ENCODE peak calls at places on chromosomes 11 and 22, in six cellular contexts. F, E, N, Q, V and O are unnamed samples.
A peak's percentile ranks its signal among the peaks of the same experiment; 100 is the strongest.

GRCh38 chr11:65435981-65436411 is 13.4 kb downstream of the NEAT1 start:
- DNase-seq in F (no peak), E (no peak), N (no peak), Q (peak; percentile 36), V (no peak), O (peak; percentile 49)

GRCh38 chr11:17578296-17578695 is 31.2 kb downstream of the OTOG start:
- DNase-seq in F (no peak), E (no peak), N (no peak), Q (no peak), V (no peak), O (peak; percentile 2)

GRCh38 chr11:62911137-62912130 is 9.7 kb downstream of the CHRM1 start:
- DNase-seq in F (no peak), E (no peak), N (no peak), Q (no peak), V (no peak), O (no peak)

GRCh38 chr11:108588287-108588686 is 5.3 kb downstream of the EXPH5 start:
- DNase-seq in F (no peak), E (no peak), N (no peak), Q (no peak), V (no peak), O (no peak)

GRCh38 chr11:116580828-116581227 is 192.0 kb downstream of the BUD13 start:
- DNase-seq in F (no peak), E (peak; percentile 87), N (peak; percentile 95), Q (no peak), V (no peak), O (no peak)

GRCh38 chr22:39724857-39725256 is 154.3 kb downstream of the CACNA1I start:
- DNase-seq in F (no peak), E (no peak), N (no peak), Q (no peak), V (no peak), O (no peak)

GRCh38 chr11:82969811-82970210 is 68.3 kb downstream of the DDIAS start:
- DNase-seq in F (no peak), E (no peak), N (no peak), Q (no peak), V (no peak), O (no peak)

GRCh38 chr11:101127699-101128570 is 1.7 kb downstream of the PGR start:
- DNase-seq in F (peak; percentile 35), E (peak; percentile 46), N (peak; percentile 67), Q (no peak), V (no peak), O (peak; percentile 26)

GRCh38 chr11:130089669-130090063 is 20.0 kb downstream of the APLP2 start:
- DNase-seq in F (no peak), E (no peak), N (no peak), Q (no peak), V (no peak), O (no peak)

GRCh38 chr22:30876925-30877553 is 91.5 kb downstream of the MORC2 start:
- DNase-seq in F (no peak), E (no peak), N (no peak), Q (no peak), V (no peak), O (no peak)

GRCh38 chr22:32617271-32617670 is 142.7 kb downstream of the FBXO7 start:
- DNase-seq in F (no peak), E (no peak), N (no peak), Q (peak; percentile 17), V (no peak), O (no peak)

GRCh38 chr11:124086447-124086846 is 28.8 kb upstream of the VWA5A start:
- DNase-seq in F (no peak), E (peak; percentile 26), N (peak; percentile 45), Q (no peak), V (no peak), O (no peak)

GRCh38 chr11:124070906-124071621 is 29.9 kb upstream of the OR10G7 start:
- DNase-seq in F (peak; percentile 49), E (peak; percentile 79), N (peak; percentile 64), Q (no peak), V (peak; percentile 23), O (peak; percentile 61)

GRCh38 chr11:97657852-97658251 is 1268.0 kb downstream of the JRKL start:
- DNase-seq in F (no peak), E (no peak), N (no peak), Q (no peak), V (no peak), O (no peak)

GRCh38 chr22:37111156-37111717 is 1.7 kb upstream of the TMPRSS6 start:
- DNase-seq in F (no peak), E (no peak), N (no peak), Q (no peak), V (no peak), O (no peak)

GRCh38 chr11:86119062-86119461 is 50.2 kb upstream of the PICALM start:
- DNase-seq in F (no peak), E (no peak), N (no peak), Q (no peak), V (no peak), O (no peak)

GRCh38 chr11:110130642-110131238 is 37.5 kb downstream of the ZC3H12C start:
- DNase-seq in F (no peak), E (peak; percentile 82), N (no peak), Q (no peak), V (no peak), O (no peak)

GRCh38 chr11:117870176-117870952 is 6.1 kb downstream of the FXYD6 start:
- DNase-seq in F (no peak), E (no peak), N (peak; percentile 81), Q (no peak), V (no peak), O (no peak)

GRCh38 chr22:19819911-19820879 is 34.5 kb downstream of the GNB1L start:
- DNase-seq in F (no peak), E (no peak), N (peak; percentile 53), Q (no peak), V (no peak), O (peak; percentile 17)

GRCh38 chr11:9535189-9535781 is 38.2 kb upstream of the WEE1 start:
- DNase-seq in F (peak; percentile 75), E (peak; percentile 88), N (peak; percentile 77), Q (peak; percentile 74), V (peak; percentile 58), O (peak; percentile 70)

GRCh38 chr11:42631223-42631843 is 680.5 kb upstream of the API5 start:
- DNase-seq in F (peak; percentile 7), E (peak; percentile 56), N (peak; percentile 17), Q (no peak), V (no peak), O (no peak)

GRCh38 chr11:122601131-122602125 is 54.1 kb upstream of the UBASH3B start:
- DNase-seq in F (no peak), E (peak; percentile 51), N (no peak), Q (no peak), V (no peak), O (no peak)

GRCh38 chr11:2128102-2128511 is 11.1 kb downstream of the IGF2 start:
- DNase-seq in F (no peak), E (no peak), N (no peak), Q (no peak), V (no peak), O (no peak)

GRCh38 chr11:44559207-44559943 is 6.1 kb upstream of the CD82 start:
- DNase-seq in F (no peak), E (peak; percentile 76), N (peak; percentile 54), Q (no peak), V (no peak), O (no peak)

GRCh38 chr11:13940611-13941256 is 21.8 kb upstream of the SPON1 start:
- DNase-seq in F (no peak), E (no peak), N (no peak), Q (no peak), V (peak; percentile 64), O (no peak)

GRCh38 chr22:47056776-47057470 is 294.5 kb downstream of the TBC1D22A start:
- DNase-seq in F (no peak), E (no peak), N (no peak), Q (no peak), V (no peak), O (no peak)

DNA sequence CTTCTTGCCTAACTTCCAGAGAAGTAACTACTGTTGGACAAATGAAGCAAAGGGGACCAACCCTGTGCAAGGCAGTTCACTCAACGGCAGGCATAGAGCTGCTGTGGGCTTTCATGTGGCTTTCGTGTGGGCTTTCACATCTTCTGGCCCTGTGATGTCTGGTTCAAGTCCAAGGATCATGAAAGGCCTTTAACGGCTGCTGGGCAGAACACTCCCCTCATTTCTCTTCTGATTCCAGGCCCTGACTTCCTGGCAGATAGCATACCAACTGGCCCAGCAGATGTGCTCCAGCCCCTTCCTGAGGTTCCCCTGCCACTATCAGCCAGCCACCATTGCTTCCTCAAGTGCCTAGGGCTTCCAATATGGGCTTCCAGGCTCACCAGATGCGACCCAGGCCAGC is 28.7 kb upstream of the CTR9 start:
- DNase-seq in F (no peak), E (no peak), N (no peak), Q (no peak), V (no peak), O (no peak)
- H3K27me3 ChIP-seq in F (no peaks in the 10 kb centered on the region), E (no peaks in the 10 kb centered on the region), N (no peaks in the 10 kb centered on the region), Q (no peaks in the 10 kb centered on the region), V (no peaks in the 10 kb centered on the region), O (no peaks in the 10 kb centered on the region)

DNA sequence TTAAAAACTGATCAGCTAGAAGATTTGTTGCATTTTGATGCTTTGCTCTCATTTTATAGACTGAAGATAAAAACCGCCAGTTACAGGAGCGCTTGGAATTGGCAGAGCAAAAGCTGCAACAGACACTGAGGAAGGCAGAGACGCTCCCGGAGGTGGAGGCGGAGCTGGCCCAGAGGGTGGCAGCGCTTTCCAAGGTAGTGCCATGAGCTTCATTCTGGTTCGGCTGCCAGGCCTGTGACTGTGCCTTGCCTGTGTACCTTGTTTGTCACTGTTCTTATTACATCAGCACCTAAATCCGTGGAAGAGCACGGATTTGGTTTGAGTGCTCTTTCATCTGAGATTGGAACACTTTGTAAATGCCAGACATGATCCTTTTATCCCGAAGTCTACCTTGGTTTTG is 61.4 kb downstream of the PPFIA1 start:
- DNase-seq in F (no peak), E (no peak), N (no peak), Q (peak; percentile 53), V (no peak), O (no peak)
- H3K36me3 ChIP-seq in F (peaks cover 89% of the 10 kb centered on the region), E (peaks cover 29% of the 10 kb centered on the region), N (peaks cover 45% of the 10 kb centered on the region), Q (peaks cover 5% of the 10 kb centered on the region), V (peaks cover 57% of the 10 kb centered on the region), O (peaks cover 58% of the 10 kb centered on the region)

GRCh38 chr22:50092342-50092741 is 2.5 kb downstream of the MOV10L1 start:
- DNase-seq in F (no peak), E (no peak), N (no peak), Q (no peak), V (no peak), O (no peak)
- H3K27me3 ChIP-seq in F (no peaks in the 10 kb centered on the region), E (no peaks in the 10 kb centered on the region), N (no peaks in the 10 kb centered on the region), Q (no peaks in the 10 kb centered on the region), V (no peaks in the 10 kb centered on the region), O (no peaks in the 10 kb centered on the region)

GRCh38 chr11:73284106-73284505 is 12.0 kb downstream of the P2RY6 start:
- DNase-seq in F (no peak), E (no peak), N (no peak), Q (no peak), V (no peak), O (no peak)

GRCh38 chr11:73283316-73284035 is 11.3 kb downstream of the P2RY6 start:
- DNase-seq in F (no peak), E (no peak), N (no peak), Q (no peak), V (no peak), O (no peak)

GRCh38 chr11:73281201-73281741 is 9.1 kb downstream of the P2RY6 start:
- DNase-seq in F (no peak), E (no peak), N (no peak), Q (no peak), V (no peak), O (no peak)

GRCh38 chr11:73280606-73281005 is 8.5 kb downstream of the P2RY6 start:
- DNase-seq in F (no peak), E (no peak), N (no peak), Q (no peak), V (no peak), O (no peak)

GRCh38 chr11:73281796-73282660 is 9.9 kb downstream of the P2RY6 start:
- DNase-seq in F (no peak), E (no peak), N (no peak), Q (no peak), V (no peak), O (no peak)
- H3K36me3 ChIP-seq in F (no peaks in the 10 kb centered on the region), E (no peaks in the 10 kb centered on the region), N (no peaks in the 10 kb centered on the region), Q (no peaks in the 10 kb centered on the region), V (no peaks in the 10 kb centered on the region), O (no peaks in the 10 kb centered on the region)